ENCODE peak calls at places on chromosome 5, in four cellular contexts. One of them, this sample, is unnamed.

GRCh38 chr5:34410411-34411139 is 245.6 kb upstream of the RAI14 start:
- DNase-seq in IMR-90: no peak
- DNase-seq in mesendoderm: peak; percentile 90
- DNase-seq in H1: peak; percentile 68
- DNase-seq in this sample: peak; percentile 50

GRCh38 chr5:6592611-6593010 is 40.2 kb downstream of the NSUN2 start:
- DNase-seq in IMR-90: peak; percentile 28
- DNase-seq in mesendoderm: no peak
- DNase-seq in H1: no peak
- DNase-seq in this sample: no peak

GRCh38 chr5:149917073-149917676 is 27.4 kb downstream of the PDE6A start:
- DNase-seq in IMR-90: peak; percentile 11
- DNase-seq in mesendoderm: no peak
- DNase-seq in H1: no peak
- DNase-seq in this sample: no peak

GRCh38 chr5:142874537-142874936 is 104.4 kb downstream of the ARHGAP26 start:
- DNase-seq in IMR-90: no peak
- DNase-seq in mesendoderm: no peak
- DNase-seq in H1: no peak
- DNase-seq in this sample: no peak

GRCh38 chr5:145887976-145888574 is 15.3 kb upstream of the GRXCR2 start:
- DNase-seq in IMR-90: peak; percentile 62
- DNase-seq in mesendoderm: peak; percentile 75
- DNase-seq in H1: peak; percentile 21
- DNase-seq in this sample: peak; percentile 64

GRCh38 chr5:14767942-14768837 is 103.4 kb downstream of the ANKH start:
- DNase-seq in IMR-90: no peak
- DNase-seq in mesendoderm: no peak
- DNase-seq in H1: no peak
- DNase-seq in this sample: no peak

GRCh38 chr5:132446621-132447020 is 44.0 kb downstream of the IRF1 start:
- DNase-seq in IMR-90: peak; percentile 75
- DNase-seq in mesendoderm: no peak
- DNase-seq in H1: no peak
- DNase-seq in this sample: no peak

GRCh38 chr5:137758719-137759312 is 4.7 kb upstream of the HNRNPA0 start:
- DNase-seq in IMR-90: no peak
- DNase-seq in mesendoderm: no peak
- DNase-seq in H1: no peak
- DNase-seq in this sample: no peak

GRCh38 chr5:60945760-60946253 is 802 bp downstream of the NDUFAF2 start:
- DNase-seq in IMR-90: peak; percentile 37
- DNase-seq in mesendoderm: peak; percentile 53
- DNase-seq in H1: no peak
- DNase-seq in this sample: no peak

GRCh38 chr5:143592648-143593047 is 189.2 kb upstream of the NR3C1 start:
- DNase-seq in IMR-90: peak; percentile 64
- DNase-seq in mesendoderm: no peak
- DNase-seq in H1: no peak
- DNase-seq in this sample: no peak

GRCh38 chr5:61202213-61202612 is 39.9 kb upstream of the SMIM15 start:
- DNase-seq in IMR-90: peak; percentile 66
- DNase-seq in mesendoderm: no peak
- DNase-seq in H1: no peak
- DNase-seq in this sample: no peak

GRCh38 chr5:114363837-114364236 is 2.0 kb downstream of the KCNN2 start:
- DNase-seq in IMR-90: no peak
- DNase-seq in mesendoderm: peak; percentile 57
- DNase-seq in H1: no peak
- DNase-seq in this sample: peak; percentile 25

DNA sequence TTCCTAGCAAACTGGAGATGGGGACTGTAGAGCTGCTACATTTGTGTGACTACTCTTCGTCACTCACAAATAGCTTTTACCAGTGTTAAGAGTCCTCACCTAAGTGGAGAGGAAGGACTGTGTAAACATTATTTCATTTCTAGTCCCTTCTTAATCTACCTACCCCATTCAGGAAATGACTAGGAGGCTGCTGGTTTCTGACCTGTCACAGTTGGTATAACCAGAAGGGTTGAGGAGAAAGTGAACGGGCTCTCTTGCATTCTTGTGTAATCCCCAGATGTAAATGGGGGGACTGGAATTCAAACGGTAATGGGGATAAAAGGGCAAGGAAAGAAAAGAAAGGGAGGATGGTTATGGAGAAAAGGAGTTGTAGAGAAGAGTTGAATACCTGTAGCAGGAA is 35.4 kb upstream of the BNIP1 start:
- DNase-seq in IMR-90: no peak
- DNase-seq in mesendoderm: peak; percentile 4
- DNase-seq in H1: no peak
- DNase-seq in this sample: no peak
- H4K5ac ChIP-seq in IMR-90: no peak overlapping the region
- H4K5ac ChIP-seq in mesendoderm: no peak overlapping the region
- H4K5ac ChIP-seq in H1: no peak overlapping the region
- H4K5ac ChIP-seq in this sample: no peak overlapping the region

GRCh38 chr5:134465856-134466240 is 54.2 kb upstream of the CDKN2AIPNL start:
- DNase-seq in IMR-90: peak; percentile 90
- DNase-seq in mesendoderm: peak; percentile 94
- DNase-seq in H1: peak; percentile 47
- DNase-seq in this sample: peak; percentile 89

GRCh38 chr5:134467231-134467630 is 55.5 kb upstream of the CDKN2AIPNL start:
- DNase-seq in IMR-90: no peak
- DNase-seq in mesendoderm: no peak
- DNase-seq in H1: no peak
- DNase-seq in this sample: no peak

GRCh38 chr5:134464988-134465855 is 53.5 kb upstream of the CDKN2AIPNL start:
- DNase-seq in IMR-90: no peak
- DNase-seq in mesendoderm: no peak
- DNase-seq in H1: no peak
- DNase-seq in this sample: no peak

GRCh38 chr5:134463991-134464760 is 52.5 kb upstream of the CDKN2AIPNL start:
- DNase-seq in IMR-90: peak; percentile 49
- DNase-seq in mesendoderm: no peak
- DNase-seq in H1: no peak
- DNase-seq in this sample: no peak

DNA sequence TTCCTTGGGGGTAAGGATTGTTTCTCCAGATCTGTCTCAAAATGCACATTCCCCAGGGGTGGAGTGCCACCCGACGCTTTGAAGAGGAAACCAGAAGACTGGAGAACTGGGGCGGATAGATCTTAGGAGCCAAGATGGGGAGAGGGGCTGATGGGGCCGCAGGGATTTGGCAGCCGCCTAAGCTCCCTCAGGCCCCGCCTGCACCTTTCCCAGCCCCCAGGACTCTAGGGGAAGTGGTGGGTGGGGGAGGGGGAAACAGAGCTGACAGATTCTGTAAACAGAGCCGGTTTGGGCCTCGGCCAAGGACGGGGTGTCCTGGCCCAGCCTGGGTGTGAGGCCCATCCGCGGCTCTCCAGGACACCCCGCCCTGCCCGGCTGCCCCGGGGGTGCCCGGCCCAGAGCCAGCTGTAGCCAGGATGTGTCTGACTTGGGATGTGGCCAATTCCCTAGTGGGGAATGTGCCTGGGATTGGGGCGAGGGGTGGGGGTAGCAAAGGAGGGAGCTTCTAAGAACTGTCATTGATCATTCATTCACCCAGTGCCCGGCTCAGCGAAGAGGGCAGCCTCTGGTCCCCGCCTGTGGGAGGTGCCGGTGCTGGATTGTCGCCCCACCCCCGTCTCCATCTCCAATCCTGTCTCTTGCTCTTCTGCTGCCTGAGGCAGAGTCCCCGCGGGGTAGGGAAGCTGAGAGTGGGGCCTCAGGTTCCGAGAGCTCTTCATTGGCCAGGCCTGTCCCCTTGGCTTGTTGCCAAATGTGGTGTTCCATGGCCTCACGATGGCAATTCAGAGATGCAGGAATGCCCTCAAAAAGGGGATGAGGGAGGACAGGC is 54.8 kb upstream of the CDKN2AIPNL start:
- DNase-seq in IMR-90: peak; percentile 55
- DNase-seq in mesendoderm: peak; percentile 97
- DNase-seq in H1: peak; percentile 88
- DNase-seq in this sample: peak; percentile 96
- H3K23ac ChIP-seq in IMR-90: peak overlapping the region; percentile 89
- H3K23ac ChIP-seq in mesendoderm: no peak overlapping the region
- H3K23ac ChIP-seq in H1: no peak overlapping the region
- H3K23ac ChIP-seq in this sample: no peak overlapping the region

GRCh38 chr5:55618318-55618717 is 83.6 kb upstream of the PLPP1 start:
- DNase-seq in IMR-90: no peak
- DNase-seq in mesendoderm: no peak
- DNase-seq in H1: no peak
- DNase-seq in this sample: no peak

GRCh38 chr5:55622460-55622859 is 87.7 kb upstream of the PLPP1 start:
- DNase-seq in IMR-90: peak; percentile 22
- DNase-seq in mesendoderm: no peak
- DNase-seq in H1: no peak
- DNase-seq in this sample: no peak

GRCh38 chr5:55620781-55621180 is 86.0 kb upstream of the PLPP1 start:
- DNase-seq in IMR-90: no peak
- DNase-seq in mesendoderm: no peak
- DNase-seq in H1: no peak
- DNase-seq in this sample: no peak

GRCh38 chr5:55621218-55621617 is 86.5 kb upstream of the PLPP1 start:
- DNase-seq in IMR-90: peak; percentile 71
- DNase-seq in mesendoderm: no peak
- DNase-seq in H1: no peak
- DNase-seq in this sample: no peak

DNA sequence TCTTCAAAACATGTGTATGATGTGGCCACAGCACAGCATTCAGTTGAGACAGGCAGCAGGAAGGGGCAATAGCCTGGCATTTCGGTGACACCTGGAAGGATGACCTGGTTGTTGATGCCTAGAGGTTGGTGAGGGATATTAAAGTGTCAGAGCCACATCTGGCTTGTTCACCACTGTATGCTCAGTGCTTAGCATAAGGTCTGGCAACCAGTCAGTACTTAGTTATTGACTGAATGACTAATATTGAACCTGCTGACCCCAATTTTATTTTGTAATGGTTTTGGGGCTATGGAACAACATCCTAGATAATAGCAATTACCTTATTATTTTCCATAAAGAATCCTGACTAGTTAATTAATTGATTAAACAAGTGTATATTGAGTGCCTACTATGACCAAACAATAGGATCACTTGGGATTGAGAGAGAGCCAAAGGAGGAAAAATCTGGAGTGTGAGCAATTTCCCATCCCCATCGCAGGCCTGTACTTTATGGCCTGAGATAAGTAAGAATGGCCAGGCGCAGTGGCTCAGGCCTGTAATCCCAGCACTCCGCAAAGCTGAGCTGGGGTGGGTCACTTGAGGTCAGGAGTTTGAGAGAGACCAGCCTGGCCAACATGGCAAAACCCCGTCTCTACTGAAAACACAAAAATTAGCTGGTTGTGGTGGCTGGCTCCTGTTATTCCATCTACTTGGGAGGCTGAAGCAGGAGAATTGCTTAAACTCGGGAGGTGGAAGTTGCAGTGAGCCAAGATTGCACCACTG is 85.4 kb upstream of the PLPP1 start:
- DNase-seq in IMR-90: no peak
- DNase-seq in mesendoderm: no peak
- DNase-seq in H1: no peak
- DNase-seq in this sample: no peak
- H2AK5ac ChIP-seq in IMR-90: peak overlapping the region; percentile 58
- H2AK5ac ChIP-seq in mesendoderm: peak overlapping the region; percentile 85
- H2AK5ac ChIP-seq in H1: no peak overlapping the region
- H2AK5ac ChIP-seq in this sample: no peak overlapping the region

DNA sequence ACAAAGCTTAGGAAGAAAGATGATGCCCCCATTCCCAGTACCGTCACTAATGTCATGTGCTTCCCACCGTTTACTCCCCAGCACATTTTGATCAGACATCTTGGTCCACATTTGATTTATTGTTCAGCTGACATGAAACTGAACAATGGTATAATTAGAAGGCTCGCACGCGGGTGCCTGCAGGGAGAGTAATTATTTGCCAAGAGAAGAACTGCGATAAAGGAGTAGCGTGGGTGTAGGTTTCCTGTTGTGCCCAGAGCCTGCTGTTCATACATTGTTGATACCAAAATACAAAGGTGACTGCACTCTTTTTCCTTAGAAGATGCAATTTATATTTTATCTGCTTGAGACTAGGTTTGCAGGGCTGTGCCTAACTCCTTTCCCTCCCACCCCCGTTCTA is 241.8 kb upstream of the MSX2 start:
- DNase-seq in IMR-90: no peak
- DNase-seq in mesendoderm: no peak
- DNase-seq in H1: no peak
- DNase-seq in this sample: no peak
- H4K5ac ChIP-seq in IMR-90: no peak overlapping the region
- H4K5ac ChIP-seq in mesendoderm: no peak overlapping the region
- H4K5ac ChIP-seq in H1: no peak overlapping the region
- H4K5ac ChIP-seq in this sample: no peak overlapping the region

GRCh38 chr5:77639624-77640023 is 1.1 kb upstream of the OTP start:
- DNase-seq in IMR-90: no peak
- DNase-seq in mesendoderm: no peak
- DNase-seq in H1: no peak
- DNase-seq in this sample: no peak

GRCh38 chr5:77640577-77641396 is 2.3 kb upstream of the OTP start:
- DNase-seq in IMR-90: no peak
- DNase-seq in mesendoderm: peak; percentile 61
- DNase-seq in H1: no peak
- DNase-seq in this sample: peak; percentile 43

GRCh38 chr5:77637170-77638074 is 1.1 kb downstream of the OTP start:
- DNase-seq in IMR-90: no peak
- DNase-seq in mesendoderm: peak; percentile 25
- DNase-seq in H1: no peak
- DNase-seq in this sample: no peak

GRCh38 chr5:77638204-77638762 is at the start of gene OTP:
- DNase-seq in IMR-90: no peak
- DNase-seq in mesendoderm: no peak
- DNase-seq in H1: no peak
- DNase-seq in this sample: no peak

DNA sequence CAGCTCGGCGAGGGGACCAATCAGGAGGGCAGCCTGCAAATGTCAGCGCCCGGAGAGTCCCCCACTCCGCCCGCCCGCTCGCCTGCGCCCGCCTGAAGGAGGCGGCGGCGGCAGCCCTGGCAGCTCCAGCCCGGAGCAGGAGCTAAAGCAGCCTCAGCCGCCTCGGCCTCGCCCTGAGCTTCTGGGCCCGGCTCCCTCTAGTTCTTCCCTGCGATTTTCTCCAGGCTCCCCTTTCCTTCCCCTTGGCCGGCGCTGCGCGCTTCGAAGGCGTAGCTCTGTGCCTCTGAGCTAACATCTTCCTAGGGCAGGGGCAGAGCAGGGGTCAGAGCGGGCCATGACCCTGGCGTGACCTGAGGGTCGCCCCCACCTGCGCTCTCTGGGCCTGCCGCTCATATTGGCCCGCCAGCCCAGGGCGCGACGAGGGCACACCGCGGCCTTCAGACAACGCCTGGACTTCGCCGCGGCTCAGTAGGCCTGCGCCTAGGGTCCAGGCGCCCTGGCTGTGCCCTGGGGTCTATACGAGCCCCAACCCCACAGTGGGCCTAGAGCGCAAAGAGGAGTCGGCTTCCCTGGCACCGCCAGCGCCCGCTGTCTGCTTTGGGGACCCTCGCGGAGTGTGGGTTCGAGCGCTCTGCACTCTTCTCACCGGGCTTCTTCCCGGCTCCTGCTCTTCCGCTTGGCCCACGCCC is 394 bp upstream of the OTP start:
- DNase-seq in IMR-90: no peak
- DNase-seq in mesendoderm: peak; percentile 92
- DNase-seq in H1: no peak
- DNase-seq in this sample: peak; percentile 94
- H3K23ac ChIP-seq in IMR-90: no peak overlapping the region
- H3K23ac ChIP-seq in mesendoderm: no peak overlapping the region
- H3K23ac ChIP-seq in H1: no peak overlapping the region
- H3K23ac ChIP-seq in this sample: no peak overlapping the region

GRCh38 chr5:176823076-176823481 is 12.7 kb downstream of the UNC5A start:
- DNase-seq in IMR-90: no peak
- DNase-seq in mesendoderm: no peak
- DNase-seq in H1: no peak
- DNase-seq in this sample: no peak
- H2AK5ac ChIP-seq in IMR-90: no peak overlapping the region
- H2AK5ac ChIP-seq in mesendoderm: no peak overlapping the region
- H2AK5ac ChIP-seq in H1: no peak overlapping the region
- H2AK5ac ChIP-seq in this sample: no peak overlapping the region